ENCODE peak calls at places on chromosomes 1 and 21, in eight cellular contexts. One of them, this sample, is unnamed.

GRCh38 chr1:211734791-211735190 is 59.4 kb upstream of the NEK2 start:
- DNase-seq in ELR: no peak
- DNase-seq in activated CD4-positive, alpha-beta T cell treated with anti-CD3 and anti-CD28 coated beads for 24 hours: no peak
- DNase-seq in occipital lobe: no peak
- DNase-seq in activated T-cell treated with anti-CD3 and anti-CD28 coated beads, Interleukin-2, amount 50 U/mL, for 4 hours: no peak
- DNase-seq in nephron progenitor cell: no peak
- DNase-seq in small intestine: peak; percentile 61
- DNase-seq in H4: no peak
- DNase-seq in this sample: no peak

GRCh38 chr1:30698401-30698981 is 24.9 kb downstream of the MATN1 start:
- DNase-seq in ELR: no peak
- DNase-seq in activated CD4-positive, alpha-beta T cell treated with anti-CD3 and anti-CD28 coated beads for 24 hours: no peak
- DNase-seq in occipital lobe: no peak
- DNase-seq in activated T-cell treated with anti-CD3 and anti-CD28 coated beads, Interleukin-2, amount 50 U/mL, for 4 hours: no peak
- DNase-seq in nephron progenitor cell: no peak
- DNase-seq in small intestine: no peak
- DNase-seq in H4: no peak
- DNase-seq in this sample: no peak

GRCh38 chr1:39154553-39155361 is 49.7 kb upstream of the MACF1 start:
- DNase-seq in ELR: peak; percentile 82
- DNase-seq in activated CD4-positive, alpha-beta T cell treated with anti-CD3 and anti-CD28 coated beads for 24 hours: no peak
- DNase-seq in occipital lobe: no peak
- DNase-seq in activated T-cell treated with anti-CD3 and anti-CD28 coated beads, Interleukin-2, amount 50 U/mL, for 4 hours: no peak
- DNase-seq in nephron progenitor cell: no peak
- DNase-seq in small intestine: peak; percentile 5
- DNase-seq in H4: peak; percentile 12
- DNase-seq in this sample: no peak

GRCh38 chr1:83791821-83792437 is 207.0 kb downstream of the TTLL7 start:
- DNase-seq in ELR: peak; percentile 34
- DNase-seq in activated CD4-positive, alpha-beta T cell treated with anti-CD3 and anti-CD28 coated beads for 24 hours: no peak
- DNase-seq in occipital lobe: no peak
- DNase-seq in activated T-cell treated with anti-CD3 and anti-CD28 coated beads, Interleukin-2, amount 50 U/mL, for 4 hours: no peak
- DNase-seq in nephron progenitor cell: no peak
- DNase-seq in small intestine: no peak
- DNase-seq in H4: peak; percentile 10
- DNase-seq in this sample: no peak

GRCh38 chr21:44898851-44899767 is 21.6 kb downstream of the ITGB2 start:
- DNase-seq in ELR: no peak
- DNase-seq in activated CD4-positive, alpha-beta T cell treated with anti-CD3 and anti-CD28 coated beads for 24 hours: no peak
- DNase-seq in occipital lobe: no peak
- DNase-seq in activated T-cell treated with anti-CD3 and anti-CD28 coated beads, Interleukin-2, amount 50 U/mL, for 4 hours: no peak
- DNase-seq in nephron progenitor cell: no peak
- DNase-seq in small intestine: peak; percentile 54
- DNase-seq in H4: no peak
- DNase-seq in this sample: peak; percentile 50

GRCh38 chr1:30029677-30030076 is 693.7 kb downstream of the MATN1 start:
- DNase-seq in ELR: no peak
- DNase-seq in activated CD4-positive, alpha-beta T cell treated with anti-CD3 and anti-CD28 coated beads for 24 hours: no peak
- DNase-seq in occipital lobe: no peak
- DNase-seq in activated T-cell treated with anti-CD3 and anti-CD28 coated beads, Interleukin-2, amount 50 U/mL, for 4 hours: no peak
- DNase-seq in nephron progenitor cell: no peak
- DNase-seq in small intestine: no peak
- DNase-seq in H4: no peak
- DNase-seq in this sample: no peak

GRCh38 chr1:30982937-30983336 is 74.4 kb upstream of the SDC3 start:
- DNase-seq in ELR: no peak
- DNase-seq in activated CD4-positive, alpha-beta T cell treated with anti-CD3 and anti-CD28 coated beads for 24 hours: no peak
- DNase-seq in occipital lobe: no peak
- DNase-seq in activated T-cell treated with anti-CD3 and anti-CD28 coated beads, Interleukin-2, amount 50 U/mL, for 4 hours: no peak
- DNase-seq in nephron progenitor cell: no peak
- DNase-seq in small intestine: no peak
- DNase-seq in H4: no peak
- DNase-seq in this sample: no peak

GRCh38 chr1:4380564-4381168 is 273.7 kb upstream of the AJAP1 start:
- DNase-seq in ELR: peak; percentile 49
- DNase-seq in activated CD4-positive, alpha-beta T cell treated with anti-CD3 and anti-CD28 coated beads for 24 hours: no peak
- DNase-seq in occipital lobe: no peak
- DNase-seq in activated T-cell treated with anti-CD3 and anti-CD28 coated beads, Interleukin-2, amount 50 U/mL, for 4 hours: no peak
- DNase-seq in nephron progenitor cell: no peak
- DNase-seq in small intestine: no peak
- DNase-seq in H4: no peak
- DNase-seq in this sample: no peak

GRCh38 chr1:149928388-149928724 is 753 bp upstream of the SF3B4 start:
- DNase-seq in ELR: no peak
- DNase-seq in activated CD4-positive, alpha-beta T cell treated with anti-CD3 and anti-CD28 coated beads for 24 hours: no peak
- DNase-seq in occipital lobe: no peak
- DNase-seq in activated T-cell treated with anti-CD3 and anti-CD28 coated beads, Interleukin-2, amount 50 U/mL, for 4 hours: no peak
- DNase-seq in nephron progenitor cell: no peak
- DNase-seq in small intestine: no peak
- DNase-seq in H4: no peak
- DNase-seq in this sample: no peak

GRCh38 chr1:187408217-187409004 is 579.7 kb downstream of the PLA2G4A start:
- DNase-seq in ELR: peak; percentile 53
- DNase-seq in activated CD4-positive, alpha-beta T cell treated with anti-CD3 and anti-CD28 coated beads for 24 hours: no peak
- DNase-seq in occipital lobe: no peak
- DNase-seq in activated T-cell treated with anti-CD3 and anti-CD28 coated beads, Interleukin-2, amount 50 U/mL, for 4 hours: no peak
- DNase-seq in nephron progenitor cell: no peak
- DNase-seq in small intestine: no peak
- DNase-seq in H4: peak; percentile 18
- DNase-seq in this sample: no peak

GRCh38 chr1:68175621-68176398 is 56.5 kb downstream of the WLS start:
- DNase-seq in ELR: no peak
- DNase-seq in activated CD4-positive, alpha-beta T cell treated with anti-CD3 and anti-CD28 coated beads for 24 hours: no peak
- DNase-seq in occipital lobe: no peak
- DNase-seq in activated T-cell treated with anti-CD3 and anti-CD28 coated beads, Interleukin-2, amount 50 U/mL, for 4 hours: no peak
- DNase-seq in nephron progenitor cell: no peak
- DNase-seq in small intestine: peak; percentile 63
- DNase-seq in H4: peak; percentile 78
- DNase-seq in this sample: no peak